ENCODE peak calls at places on chromosomes 16 and 17, in six cellular contexts. V is neuronal stem cell, O is IMR-90, N is mesendoderm, Y is H9, A is H1. Q is an unnamed sample. For H3K4me1, the result is how much of the 10 kb centered on the place peaks cover.

GRCh38 chr17:41639492-41640473 is 15.4 kb upstream of the KRT17 start:
- DNase-seq in V (no peak), O (peak), N (no peak), Y (no peak), A (no peak), Q (no peak)

GRCh38 chr16:51839697-51840462 is 688.8 kb upstream of the SALL1 start:
- DNase-seq in V (no peak), O (peak), N (peak), Y (no peak), A (no peak), Q (peak)

GRCh38 chr16:11412175-11412904 is 67.1 kb downstream of the RMI2 start:
- DNase-seq in V (no peak), O (no peak), N (no peak), Y (no peak), A (no peak), Q (no peak)

GRCh38 chr17:2266045-2266864 is 37.3 kb downstream of the SMG6 start:
- DNase-seq in V (no peak), O (no peak), N (no peak), Y (no peak), A (no peak), Q (peak)

GRCh38 chr16:85554791-85555548 is 58.2 kb upstream of the GSE1 start:
- DNase-seq in V (no peak), O (peak), N (peak), Y (no peak), A (no peak), Q (peak)

GRCh38 chr17:27633312-27634025 is 2.5 kb downstream of the LGALS9 start:
- DNase-seq in V (no peak), O (peak), N (no peak), Y (no peak), A (no peak), Q (peak)

GRCh38 chr17:59807892-59808509 is 84.7 kb downstream of the TUBD1 start:
- DNase-seq in V (no peak), O (no peak), N (no peak), Y (no peak), A (no peak), Q (no peak)

GRCh38 chr17:45294506-45294905 is 22.3 kb downstream of the MAP3K14 start:
- DNase-seq in V (no peak), O (peak), N (no peak), Y (no peak), A (no peak), Q (peak)

GRCh38 chr16:81204794-81205680 is 33.5 kb upstream of the BCO1 start:
- DNase-seq in V (peak), O (peak), N (peak), Y (no peak), A (peak), Q (peak)

GRCh38 chr16:23564964-23565363 is 7.4 kb downstream of the UBFD1 start:
- DNase-seq in V (no peak), O (no peak), N (no peak), Y (no peak), A (no peak), Q (no peak)

GRCh38 chr17:74761931-74762330 is 13.5 kb downstream of the NHERF1 start:
- DNase-seq in V (no peak), O (no peak), N (no peak), Y (no peak), A (no peak), Q (no peak)
- H3K4me1 ChIP-seq in V (half or more), O (under half), N (under half), Y (under half), A (under half), Q (half or more)

GRCh38 chr16:30534368-30535105 is at the start of gene ZNF747:
- DNase-seq in V (peak), O (peak), N (peak), Y (peak), A (peak), Q (peak)
- H3K4ac ChIP-seq in V (no peak), O (peak), N (peak), Y (no peak), A (peak), Q (peak)

GRCh38 chr16:13150181-13150885 is 248.9 kb downstream of the SHISA9 start:
- DNase-seq in V (no peak), O (no peak), N (no peak), Y (no peak), A (no peak), Q (no peak)

GRCh38 chr16:13148294-13148693 is 246.9 kb downstream of the SHISA9 start:
- DNase-seq in V (no peak), O (no peak), N (no peak), Y (no peak), A (no peak), Q (no peak)

GRCh38 chr16:13153696-13154095 is 252.3 kb downstream of the SHISA9 start:
- DNase-seq in V (no peak), O (no peak), N (peak), Y (no peak), A (no peak), Q (no peak)

GRCh38 chr16:13146829-13147228 is 245.4 kb downstream of the SHISA9 start:
- DNase-seq in V (no peak), O (no peak), N (no peak), Y (no peak), A (no peak), Q (no peak)

DNA sequence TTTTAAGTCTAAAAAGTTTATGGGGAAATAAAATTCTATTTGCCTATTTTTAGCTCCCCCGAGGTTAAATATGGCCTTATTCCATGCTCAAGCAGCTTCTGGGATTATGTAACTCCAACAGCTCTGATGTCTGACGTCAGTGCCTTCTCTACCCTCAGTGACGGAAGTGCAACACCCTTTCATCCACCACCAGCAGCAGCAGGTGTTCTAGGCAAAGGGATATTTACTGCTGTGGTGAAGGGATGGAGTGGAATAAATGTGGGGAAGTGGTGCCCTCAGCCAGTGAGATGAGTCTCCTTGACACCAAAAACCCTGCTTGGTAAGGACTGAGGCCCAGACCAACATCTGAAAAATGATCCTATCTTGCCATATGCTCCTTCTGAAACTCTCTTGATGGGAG is 247.4 kb downstream of the SHISA9 start:
- DNase-seq in V (no peak), O (no peak), N (no peak), Y (no peak), A (no peak), Q (no peak)
- H3K27ac ChIP-seq in V (no peak), O (no peak), N (no peak), Y (no peak), A (no peak), Q (no peak)

DNA sequence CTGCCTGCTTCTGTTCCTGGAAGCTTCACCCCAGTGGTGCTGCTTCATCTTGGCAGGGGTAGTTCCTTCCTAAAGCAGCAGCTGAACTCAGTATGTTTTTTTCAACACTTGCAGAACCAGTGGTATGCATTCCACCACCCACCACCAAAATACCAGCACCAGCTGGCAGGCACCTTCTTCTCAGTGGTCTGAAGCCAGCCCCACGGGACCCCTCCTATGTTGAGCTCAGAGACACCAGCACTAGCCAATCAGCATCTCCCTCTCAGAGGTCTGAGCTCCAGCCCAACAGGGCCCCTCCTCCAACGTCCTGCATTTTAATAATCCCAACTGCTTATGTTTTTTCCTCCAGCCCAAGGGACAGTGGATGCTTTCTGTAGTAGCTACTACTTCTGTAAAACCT is 299.6 kb upstream of the CCL2 start:
- DNase-seq in V (no peak), O (no peak), N (no peak), Y (no peak), A (no peak), Q (no peak)
- H3K4me1 ChIP-seq in V (under half), O (under half), N (under half), Y (under half), A (under half), Q (under half)

Q was measured in mesenchymal stem cell.